ENCODE peak calls at places on chromosomes 7 and 10, in four cellular contexts. A, V, K and D are unnamed samples.

GRCh38 chr7:136102881-136103280 is 125.7 kb upstream of the MTPN start:
- DNase-seq in K (no peak), V (no peak), A (no peak), D (no peak)

GRCh38 chr10:20892796-20893195 is 4.3 kb downstream of the NEBL start:
- DNase-seq in K (no peak), V (no peak), A (no peak), D (no peak)

GRCh38 chr7:40843338-40844026 is 708.7 kb downstream of the SUGCT start:
- DNase-seq in K (no peak), V (no peak), A (no peak), D (no peak)

GRCh38 chr7:131222171-131222570 is 105.5 kb upstream of the MKLN1 start:
- DNase-seq in K (no peak), A (no peak), V (no peak), D (no peak)

GRCh38 chr10:86265877-86266259 is 100.7 kb downstream of the GRID1 start:
- DNase-seq in V (peak; percentile 28), A (no peak), K (no peak), D (no peak)

GRCh38 chr7:129433823-129434171 is 435 bp upstream of the STRIP2 start:
- DNase-seq in A (no peak), V (peak; percentile 70), K (peak; percentile 71), D (no peak)

GRCh38 chr10:122669842-122670241 is 29.8 kb downstream of the C10orf120 start:
- DNase-seq in A (no peak), K (no peak), V (peak; percentile 9), D (no peak)

GRCh38 chr7:24825931-24826661 is 68.8 kb upstream of the GSDME start:
- DNase-seq in V (peak; percentile 85), A (peak; percentile 83), K (no peak), D (no peak)

GRCh38 chr10:116852246-116852645 is 2.9 kb downstream of the ENO4 start:
- DNase-seq in A (no peak), K (no peak), V (no peak), D (no peak)
- H3K27me3 ChIP-seq in A (no peaks in the 10 kb centered on the region), K (peaks cover 27% of the 10 kb centered on the region), V (peaks cover 31% of the 10 kb centered on the region), D (no peaks in the 10 kb centered on the region)

GRCh38 chr7:151254851-151255250 is 6.4 kb upstream of the SMARCD3 start:
- DNase-seq in V (no peak), K (no peak), A (no peak), D (no peak)
- H3K4me1 ChIP-seq in V (peaks cover 28% of the 10 kb centered on the region), K (peaks cover 6% of the 10 kb centered on the region), A (no peaks in the 10 kb centered on the region), D (peaks cover 7% of the 10 kb centered on the region)

GRCh38 chr10:13526952-13527863 is 1.6 kb downstream of the BEND7 start:
- DNase-seq in A (no peak), V (no peak), K (no peak), D (no peak)
- H3K4me3 ChIP-seq in A (peak overlapping the region; percentile 54), V (no peak overlapping the region), K (no peak overlapping the region), D (no peak overlapping the region)

DNA sequence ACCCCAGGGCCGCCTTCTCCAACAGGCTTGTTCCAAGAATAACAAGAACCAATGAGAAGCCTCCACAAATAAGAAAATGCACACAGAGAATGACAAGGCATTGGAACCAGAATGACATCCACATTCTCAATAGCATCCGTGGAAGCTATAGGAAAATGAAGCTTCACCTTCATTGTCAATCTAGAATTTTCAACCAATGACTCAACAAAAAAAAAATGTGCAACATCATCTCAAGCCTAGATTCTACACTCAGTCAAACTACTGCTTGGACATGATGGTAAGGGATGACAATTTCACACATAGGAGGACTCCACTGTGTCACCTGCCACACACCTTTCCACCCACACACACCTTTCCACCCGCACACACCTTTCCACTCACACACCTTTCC is 50.3 kb upstream of the PPP2R2D start:
- DNase-seq in V (no peak), A (no peak), K (no peak), D (no peak)
- H3K27me3 ChIP-seq in V (no peaks in the 10 kb centered on the region), A (no peaks in the 10 kb centered on the region), K (no peaks in the 10 kb centered on the region), D (peaks cover 2% of the 10 kb centered on the region)